ENCODE peak calls at places on chromosomes 11 and 22, in four cellular contexts. One of them, this sample, is unnamed.
A peak's percentile ranks its signal among the peaks of the same experiment; 100 is the strongest.

GRCh38 chr11:278001-278951 is at the start of gene NLRP6:
- DNase-seq in EL: no peak
- DNase-seq in transverse colon: no peak
- DNase-seq in GM20000: peak; percentile 10
- DNase-seq in this sample: no peak

GRCh38 chr11:59201376-59201775 is 11.4 kb downstream of the MPEG1 start:
- DNase-seq in EL: no peak
- DNase-seq in transverse colon: no peak
- DNase-seq in GM20000: no peak
- DNase-seq in this sample: no peak

GRCh38 chr11:109511598-109511997 is 89.6 kb downstream of the C11orf87 start:
- DNase-seq in EL: no peak
- DNase-seq in transverse colon: no peak
- DNase-seq in GM20000: no peak
- DNase-seq in this sample: no peak

GRCh38 chr11:69912911-69913451 is 93.8 kb upstream of the FGF3 start:
- DNase-seq in EL: peak; percentile 25
- DNase-seq in transverse colon: peak; percentile 27
- DNase-seq in GM20000: no peak
- DNase-seq in this sample: no peak

GRCh38 chr11:67111261-67111660 is 7.8 kb upstream of the KDM2A start:
- DNase-seq in EL: no peak
- DNase-seq in transverse colon: no peak
- DNase-seq in GM20000: no peak
- DNase-seq in this sample: no peak

GRCh38 chr22:43310798-43311197 is 32.4 kb downstream of the SCUBE1 start:
- DNase-seq in EL: no peak
- DNase-seq in transverse colon: no peak
- DNase-seq in GM20000: no peak
- DNase-seq in this sample: no peak

GRCh38 chr11:112795142-112795815 is 165.9 kb upstream of the NCAM1 start:
- DNase-seq in EL: peak; percentile 33
- DNase-seq in transverse colon: peak; percentile 30
- DNase-seq in GM20000: peak; percentile 63
- DNase-seq in this sample: no peak

GRCh38 chr11:10267821-10268220 is 26.2 kb downstream of the SBF2 start:
- DNase-seq in EL: peak; percentile 25
- DNase-seq in transverse colon: no peak
- DNase-seq in GM20000: no peak
- DNase-seq in this sample: no peak

GRCh38 chr11:112024178-112024777 is 930 bp upstream of the DLAT start:
- DNase-seq in EL: no peak
- DNase-seq in transverse colon: no peak
- DNase-seq in GM20000: peak; percentile 51
- DNase-seq in this sample: no peak

GRCh38 chr11:6606471-6607189 is 3.1 kb downstream of the ILK start:
- DNase-seq in EL: peak; percentile 98
- DNase-seq in transverse colon: peak; percentile 90
- DNase-seq in GM20000: peak; percentile 88
- DNase-seq in this sample: peak; percentile 92

GRCh38 chr22:26890870-26891269 is 233.5 kb downstream of the MIAT start:
- DNase-seq in EL: no peak
- DNase-seq in transverse colon: no peak
- DNase-seq in GM20000: no peak
- DNase-seq in this sample: peak; percentile 19

GRCh38 chr11:17548444-17548843 is 1.4 kb downstream of the OTOG start:
- DNase-seq in EL: no peak
- DNase-seq in transverse colon: no peak
- DNase-seq in GM20000: no peak
- DNase-seq in this sample: no peak

GRCh38 chr11:69800278-69800677 is 18.9 kb downstream of the FGF3 start:
- DNase-seq in EL: no peak
- DNase-seq in transverse colon: no peak
- DNase-seq in GM20000: no peak
- DNase-seq in this sample: no peak

GRCh38 chr11:72735495-72736027 is 16.6 kb downstream of the ARAP1 start:
- DNase-seq in EL: peak; percentile 54
- DNase-seq in transverse colon: no peak
- DNase-seq in GM20000: no peak
- DNase-seq in this sample: peak; percentile 44

GRCh38 chr11:68936676-68937620 is 33.3 kb downstream of the IGHMBP2 start:
- DNase-seq in EL: no peak
- DNase-seq in transverse colon: no peak
- DNase-seq in GM20000: no peak
- DNase-seq in this sample: no peak

GRCh38 chr22:31625661-31626426 is 36.2 kb downstream of the PISD start:
- DNase-seq in EL: no peak
- DNase-seq in transverse colon: peak; percentile 33
- DNase-seq in GM20000: no peak
- DNase-seq in this sample: peak; percentile 68

GRCh38 chr11:73965076-73965763 is 14.4 kb downstream of the DNAJB13 start:
- DNase-seq in EL: peak; percentile 33
- DNase-seq in transverse colon: no peak
- DNase-seq in GM20000: no peak
- DNase-seq in this sample: no peak

GRCh38 chr11:13026722-13027121 is 17.6 kb downstream of the RASSF10 start:
- DNase-seq in EL: no peak
- DNase-seq in transverse colon: no peak
- DNase-seq in GM20000: no peak
- DNase-seq in this sample: no peak

GRCh38 chr11:15627560-15627959 is 512.8 kb downstream of the INSC start:
- DNase-seq in EL: peak; percentile 85
- DNase-seq in transverse colon: no peak
- DNase-seq in GM20000: no peak
- DNase-seq in this sample: no peak

GRCh38 chr22:27552863-27553262 is 248.7 kb downstream of the MN1 start:
- DNase-seq in EL: no peak
- DNase-seq in transverse colon: no peak
- DNase-seq in GM20000: no peak
- DNase-seq in this sample: no peak

GRCh38 chr11:102361100-102362021 is 14.3 kb downstream of the BIRC2 start:
- DNase-seq in EL: no peak
- DNase-seq in transverse colon: no peak
- DNase-seq in GM20000: no peak
- DNase-seq in this sample: no peak

GRCh38 chr11:57792060-57792541 is 30.5 kb downstream of the CTNND1 start:
- DNase-seq in EL: no peak
- DNase-seq in transverse colon: peak; percentile 71
- DNase-seq in GM20000: peak; percentile 86
- DNase-seq in this sample: peak; percentile 81

GRCh38 chr11:68302256-68303054 is 9.9 kb upstream of the LRP5 start:
- DNase-seq in EL: peak; percentile 52
- DNase-seq in transverse colon: peak; percentile 84
- DNase-seq in GM20000: no peak
- DNase-seq in this sample: peak; percentile 71

GRCh38 chr11:14073821-14074529 is 111.5 kb downstream of the SPON1 start:
- DNase-seq in EL: no peak
- DNase-seq in transverse colon: no peak
- DNase-seq in GM20000: no peak
- DNase-seq in this sample: no peak

GRCh38 chr11:110430267-110431211 is 791 bp downstream of the FDX1 start:
- DNase-seq in EL: peak; percentile 37
- DNase-seq in transverse colon: peak; percentile 61
- DNase-seq in GM20000: peak; percentile 53
- DNase-seq in this sample: peak; percentile 16

GRCh38 chr11:62400760-62401159 is 18.1 kb upstream of the SCGB1A1 start:
- DNase-seq in EL: peak; percentile 61
- DNase-seq in transverse colon: peak; percentile 73
- DNase-seq in GM20000: no peak
- DNase-seq in this sample: peak; percentile 83

GRCh38 chr11:77402218-77402556 is 71.7 kb downstream of the PAK1 start:
- DNase-seq in EL: no peak
- DNase-seq in transverse colon: no peak
- DNase-seq in GM20000: no peak
- DNase-seq in this sample: no peak

GRCh38 chr11:1204381-1205101 is 18.3 kb upstream of the MUC5B start:
- DNase-seq in EL: no peak
- DNase-seq in transverse colon: no peak
- DNase-seq in GM20000: no peak
- DNase-seq in this sample: no peak

GRCh38 chr11:65356394-65356972 is 1.9 kb downstream of the TIGD3 start:
- DNase-seq in EL: no peak
- DNase-seq in transverse colon: no peak
- DNase-seq in GM20000: no peak
- DNase-seq in this sample: no peak

GRCh38 chr22:19046287-19046686 is 75.9 kb downstream of the DGCR2 start:
- DNase-seq in EL: no peak
- DNase-seq in transverse colon: no peak
- DNase-seq in GM20000: no peak
- DNase-seq in this sample: no peak

GRCh38 chr11:57429946-57430345 is 3.0 kb upstream of the SLC43A3 start:
- DNase-seq in EL: no peak
- DNase-seq in transverse colon: no peak
- DNase-seq in GM20000: no peak
- DNase-seq in this sample: no peak

GRCh38 chr11:112526699-112527410 is 266.2 kb upstream of the PLET1 start:
- DNase-seq in EL: peak; percentile 58
- DNase-seq in transverse colon: no peak
- DNase-seq in GM20000: no peak
- DNase-seq in this sample: no peak

GRCh38 chr22:48938741-48939140 is 888.9 kb downstream of the BRD1 start:
- DNase-seq in EL: no peak
- DNase-seq in transverse colon: peak; percentile 4
- DNase-seq in GM20000: no peak
- DNase-seq in this sample: no peak